ENCODE peak calls at places on chromosome X, in five cellular contexts. M, W, V, E and A are unnamed samples.

GRCh38 chrX:70129811-70130210 is 3.4 kb upstream of the IGBP1 start:
- DNase-seq in M (peak; percentile 55), W (no peak), V (no peak), E (no peak), A (no peak)

GRCh38 chrX:37454537-37455285 is 105.5 kb downstream of the PRRG1 start:
- DNase-seq in M (peak; percentile 9), W (no peak), V (no peak), E (no peak), A (no peak)

GRCh38 chrX:147069926-147070325 is 255.4 kb upstream of the CXorf51A start:
- DNase-seq in M (peak; percentile 0), W (no peak), V (no peak), E (no peak), A (no peak)

GRCh38 chrX:44010626-44011025 is 37.4 kb upstream of the NDP start:
- DNase-seq in M (no peak), W (no peak), V (no peak), E (no peak), A (no peak)

GRCh38 chrX:73768886-73769285 is 205.9 kb downstream of the CHIC1 start:
- DNase-seq in M (no peak), W (no peak), V (no peak), E (no peak), A (no peak)

GRCh38 chrX:9566150-9566621 is 101.3 kb downstream of the TBL1X start:
- DNase-seq in M (peak; percentile 87), W (peak; percentile 10), V (peak; percentile 34), E (no peak), A (no peak)

GRCh38 chrX:117969337-117969736 is 147.3 kb downstream of the KLHL13 start:
- DNase-seq in M (no peak), W (no peak), V (no peak), E (no peak), A (no peak)

GRCh38 chrX:125004799-125005198 is 314.9 kb upstream of the TEX13C start:
- DNase-seq in M (no peak), W (no peak), V (no peak), E (no peak), A (no peak)

DNA sequence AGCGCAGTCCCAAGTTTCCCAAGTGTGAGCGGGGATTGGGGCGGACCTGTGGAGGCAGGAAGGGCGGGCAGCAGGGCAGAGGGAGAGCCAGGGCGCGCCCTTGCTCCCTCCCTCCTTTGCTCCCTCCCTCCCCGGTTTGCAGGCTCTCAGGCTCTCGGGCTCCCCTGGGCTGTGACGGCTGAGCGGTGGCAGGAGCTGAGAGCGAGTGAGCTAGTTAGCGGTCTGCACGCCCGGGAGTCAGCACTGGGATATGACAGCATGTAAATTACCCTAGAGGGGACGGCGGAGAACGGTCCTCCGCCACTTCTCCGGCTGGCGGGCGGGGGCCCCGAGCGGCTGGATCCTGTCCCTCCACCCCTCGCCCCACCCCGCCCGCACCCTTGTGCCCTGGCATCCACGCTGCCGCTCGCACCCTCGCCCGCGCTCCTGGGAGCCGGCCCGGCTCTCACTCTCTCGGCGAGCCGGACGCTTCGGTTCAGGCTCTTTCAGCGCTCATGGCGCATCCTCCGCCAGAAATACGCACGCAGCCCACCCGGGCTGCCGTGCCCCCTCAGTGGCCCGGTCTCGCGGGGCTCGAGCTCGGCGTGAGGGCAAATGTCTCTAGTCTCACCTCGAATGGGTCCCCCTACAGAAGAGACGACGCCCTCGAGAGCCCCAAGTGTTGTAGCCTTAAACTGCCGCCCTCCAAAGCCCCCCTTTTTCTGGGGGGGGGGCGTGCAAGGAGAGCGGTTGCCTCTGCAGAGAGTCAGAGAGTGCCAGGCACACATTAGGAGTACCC is at the start of gene TSC22D3:
- DNase-seq in M (peak; percentile 74), W (peak; percentile 60), V (peak; percentile 1), E (peak; percentile 94), A (peak; percentile 58)
- TF ChIP-seq CTCF in M (no peak), W (no peak), V (peak; percentile 8), E (no peak), A (no peak)

DNA sequence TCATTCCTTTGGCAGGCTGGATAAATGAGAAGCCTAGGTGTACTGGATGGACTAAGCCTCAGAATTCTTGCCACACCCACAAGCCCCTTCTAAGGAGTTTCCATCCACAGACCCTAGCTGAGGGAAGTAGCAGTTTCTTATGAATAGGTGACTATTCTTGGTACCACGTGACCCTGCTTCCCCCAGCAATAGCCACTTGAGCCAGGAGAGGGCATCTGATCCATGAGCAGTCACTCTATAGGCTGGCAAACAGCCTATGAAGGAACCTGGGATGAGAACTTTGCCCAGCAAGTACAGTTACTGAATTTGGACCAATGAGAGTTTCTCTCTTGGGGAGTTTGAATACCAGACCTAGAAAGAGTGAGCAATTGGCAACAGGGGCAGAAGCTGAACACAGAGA is 84.0 kb downstream of the RTL9 start:
- DNase-seq in M (peak; percentile 36), W (peak; percentile 28), V (no peak), E (peak; percentile 50), A (no peak)
- TF ChIP-seq CTCF in M (peak; percentile 39), W (peak; percentile 7), V (peak; percentile 29), E (peak; percentile 16), A (no peak)

GRCh38 chrX:120023259-120023658 is 54.2 kb downstream of the RHOXF2B start:
- DNase-seq in M (no peak), W (no peak), V (no peak), E (no peak), A (no peak)
- TF ChIP-seq CTCF in M (no peak), W (no peak), V (no peak), E (no peak), A (no peak)

DNA sequence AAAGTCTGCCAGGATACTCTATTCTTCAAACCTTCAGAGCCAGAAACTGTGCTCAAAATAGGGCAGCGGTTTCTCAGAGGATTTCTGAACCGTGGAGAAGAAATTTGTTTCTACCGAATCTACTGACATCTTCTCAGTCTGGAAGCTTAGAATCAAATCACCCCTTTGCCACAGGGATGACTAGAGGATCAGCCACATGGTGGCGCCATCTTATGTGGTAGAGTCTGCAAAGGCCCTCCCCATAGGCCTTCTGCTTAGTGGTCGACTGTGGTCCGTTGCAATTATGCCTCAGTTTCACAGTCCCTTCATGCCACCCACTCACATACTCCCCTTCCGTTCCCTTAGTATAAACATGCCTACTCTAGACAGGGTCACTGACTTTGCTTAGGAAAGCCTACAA is 680.7 kb upstream of the SPANXN1 start:
- DNase-seq in M (no peak), W (no peak), V (no peak), E (no peak), A (no peak)
- TF ChIP-seq CTCF in M (no peak), W (no peak), V (no peak), E (no peak), A (no peak)

GRCh38 chrX:95351089-95351488 is 1333.6 kb upstream of the DIAPH2 start:
- DNase-seq in M (no peak), W (no peak), V (no peak), E (no peak), A (no peak)

DNA sequence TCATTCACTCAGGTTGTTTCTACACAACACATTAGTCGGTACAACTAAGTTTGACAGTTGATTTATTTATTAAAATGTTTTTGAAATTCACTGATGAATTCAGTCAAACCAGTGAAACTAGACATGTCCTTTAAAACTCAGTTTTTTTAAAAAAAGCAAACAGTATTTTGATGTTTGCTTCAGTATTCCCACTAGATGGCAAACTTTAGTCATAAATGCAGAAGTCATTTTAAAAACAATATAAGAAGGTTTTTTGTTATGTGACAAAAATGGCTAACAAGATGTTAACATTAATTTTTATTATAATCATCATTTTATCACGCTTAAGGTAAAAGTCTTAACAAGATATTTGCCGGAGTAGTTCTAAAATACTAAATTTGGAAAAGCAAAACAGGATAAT is 1337.8 kb upstream of the DIAPH2 start:
- DNase-seq in M (peak; percentile 19), W (no peak), V (no peak), E (no peak), A (no peak)
- TF ChIP-seq CTCF in M (peak; percentile 27), W (no peak), V (no peak), E (no peak), A (peak; percentile 7)

DNA sequence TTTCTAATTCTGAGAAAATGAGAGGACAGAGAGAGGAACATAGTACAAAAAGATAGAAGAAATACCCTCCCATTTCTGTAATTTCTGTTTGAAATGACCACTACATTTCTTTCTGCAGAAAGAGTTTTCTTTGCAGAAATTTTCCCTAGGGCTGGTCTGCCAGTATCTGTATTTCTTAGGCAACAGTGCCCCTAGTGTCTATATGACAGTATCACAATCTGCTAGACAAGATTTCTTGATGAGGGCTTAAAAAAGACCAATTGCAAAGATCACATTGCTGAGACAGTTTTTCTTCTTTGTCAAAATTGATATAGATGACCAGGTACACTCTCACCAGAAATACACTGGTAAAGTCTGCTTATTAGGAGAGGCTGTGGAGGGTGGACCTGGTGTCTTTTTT is 81.0 kb upstream of the ZDHHC15 start:
- DNase-seq in M (peak; percentile 36), W (peak; percentile 22), V (no peak), E (peak; percentile 28), A (peak; percentile 28)
- TF ChIP-seq CTCF in M (peak; percentile 55), W (peak; percentile 25), V (peak; percentile 56), E (peak; percentile 34), A (peak; percentile 47)

GRCh38 chrX:40733691-40734090 is 1.7 kb downstream of the MED14 start:
- DNase-seq in M (no peak), W (no peak), V (no peak), E (no peak), A (no peak)

GRCh38 chrX:40729923-40730584 is 5.3 kb downstream of the MED14 start:
- DNase-seq in M (no peak), W (no peak), V (no peak), E (no peak), A (no peak)

GRCh38 chrX:40736170-40736505 is 796 bp upstream of the MED14 start:
- DNase-seq in M (no peak), W (peak; percentile 25), V (peak; percentile 16), E (no peak), A (no peak)

GRCh38 chrX:40734956-40735317 is 405 bp downstream of the MED14 start:
- DNase-seq in M (no peak), W (peak; percentile 36), V (no peak), E (no peak), A (peak; percentile 36)

GRCh38 chrX:40735318-40736169 is at the start of gene MED14:
- DNase-seq in M (peak; percentile 78), W (peak; percentile 94), V (peak; percentile 41), E (peak; percentile 86), A (peak; percentile 88)
- TF ChIP-seq CTCF in M (peak; percentile 51), W (peak; percentile 34), V (peak; percentile 69), E (peak; percentile 47), A (peak; percentile 38)